ENCODE peak calls at places on chromosomes 12 and 14, in seven cellular contexts. One of them, this sample, is unnamed.

GRCh38 chr14:68479247-68479646 is 313.6 kb downstream of the ZFP36L1 start:
- DNase-seq in NCI-H1092: no peak
- DNase-seq in GM03348: no peak
- DNase-seq in pons: no peak
- DNase-seq in pancreas: no peak
- DNase-seq in foreskin fibroblast: no peak
- DNase-seq in stimulated activated CD4-positive, alpha-beta T cell treated with anti-CD3 and anti-CD28 coated beads, Interleukin-15, amount 100 ng/mL, for 24 hours: no peak
- DNase-seq in this sample: no peak

GRCh38 chr14:85093631-85094330 is 436.2 kb upstream of the FLRT2 start:
- DNase-seq in GM03348: peak
- DNase-seq in pancreas: no peak
- DNase-seq in foreskin fibroblast: peak
- DNase-seq in pons: no peak
- DNase-seq in NCI-H1092: no peak
- DNase-seq in stimulated activated CD4-positive, alpha-beta T cell treated with anti-CD3 and anti-CD28 coated beads, Interleukin-15, amount 100 ng/mL, for 24 hours: no peak
- DNase-seq in this sample: peak

GRCh38 chr12:93243689-93244513 is 133.8 kb upstream of the NUDT4 start:
- DNase-seq in pons: peak
- DNase-seq in GM03348: peak
- DNase-seq in pancreas: no peak
- DNase-seq in foreskin fibroblast: peak
- DNase-seq in NCI-H1092: no peak
- DNase-seq in stimulated activated CD4-positive, alpha-beta T cell treated with anti-CD3 and anti-CD28 coated beads, Interleukin-15, amount 100 ng/mL, for 24 hours: no peak
- DNase-seq in this sample: peak

GRCh38 chr12:64585085-64585484 is 25.2 kb upstream of the RASSF3 start:
- DNase-seq in foreskin fibroblast: peak
- DNase-seq in NCI-H1092: no peak
- DNase-seq in GM03348: no peak
- DNase-seq in stimulated activated CD4-positive, alpha-beta T cell treated with anti-CD3 and anti-CD28 coated beads, Interleukin-15, amount 100 ng/mL, for 24 hours: no peak
- DNase-seq in pons: no peak
- DNase-seq in pancreas: no peak
- DNase-seq in this sample: no peak

GRCh38 chr12:123995023-123995422 is 22.0 kb downstream of the ZNF664 start:
- DNase-seq in pons: no peak
- DNase-seq in foreskin fibroblast: peak
- DNase-seq in GM03348: peak
- DNase-seq in stimulated activated CD4-positive, alpha-beta T cell treated with anti-CD3 and anti-CD28 coated beads, Interleukin-15, amount 100 ng/mL, for 24 hours: no peak
- DNase-seq in NCI-H1092: no peak
- DNase-seq in pancreas: no peak
- DNase-seq in this sample: peak

GRCh38 chr14:34043627-34044372 is 92.9 kb upstream of the EGLN3 start:
- DNase-seq in foreskin fibroblast: no peak
- DNase-seq in NCI-H1092: no peak
- DNase-seq in GM03348: no peak
- DNase-seq in stimulated activated CD4-positive, alpha-beta T cell treated with anti-CD3 and anti-CD28 coated beads, Interleukin-15, amount 100 ng/mL, for 24 hours: peak
- DNase-seq in pons: no peak
- DNase-seq in pancreas: no peak
- DNase-seq in this sample: no peak

GRCh38 chr12:78101946-78102635 is 271.4 kb downstream of the NAV3 start:
- DNase-seq in foreskin fibroblast: no peak
- DNase-seq in NCI-H1092: no peak
- DNase-seq in pancreas: no peak
- DNase-seq in GM03348: no peak
- DNase-seq in pons: no peak
- DNase-seq in stimulated activated CD4-positive, alpha-beta T cell treated with anti-CD3 and anti-CD28 coated beads, Interleukin-15, amount 100 ng/mL, for 24 hours: no peak
- DNase-seq in this sample: no peak

GRCh38 chr12:47419500-47419899 is 286.3 kb downstream of the RPAP3 start:
- DNase-seq in foreskin fibroblast: peak
- DNase-seq in GM03348: peak
- DNase-seq in pancreas: no peak
- DNase-seq in stimulated activated CD4-positive, alpha-beta T cell treated with anti-CD3 and anti-CD28 coated beads, Interleukin-15, amount 100 ng/mL, for 24 hours: no peak
- DNase-seq in pons: no peak
- DNase-seq in NCI-H1092: no peak
- DNase-seq in this sample: peak

GRCh38 chr14:24693353-24693737 is 59.4 kb upstream of the GZMB start:
- DNase-seq in stimulated activated CD4-positive, alpha-beta T cell treated with anti-CD3 and anti-CD28 coated beads, Interleukin-15, amount 100 ng/mL, for 24 hours: no peak
- DNase-seq in pancreas: no peak
- DNase-seq in GM03348: no peak
- DNase-seq in foreskin fibroblast: no peak
- DNase-seq in NCI-H1092: no peak
- DNase-seq in pons: no peak
- DNase-seq in this sample: no peak

GRCh38 chr12:10167588-10167987 is 4.3 kb downstream of the OLR1 start:
- DNase-seq in stimulated activated CD4-positive, alpha-beta T cell treated with anti-CD3 and anti-CD28 coated beads, Interleukin-15, amount 100 ng/mL, for 24 hours: no peak
- DNase-seq in NCI-H1092: no peak
- DNase-seq in foreskin fibroblast: no peak
- DNase-seq in pons: peak
- DNase-seq in pancreas: no peak
- DNase-seq in GM03348: no peak
- DNase-seq in this sample: no peak

GRCh38 chr12:52585001-52585400 is 11.4 kb upstream of the KRT74 start:
- DNase-seq in GM03348: no peak
- DNase-seq in pancreas: no peak
- DNase-seq in pons: no peak
- DNase-seq in foreskin fibroblast: no peak
- DNase-seq in NCI-H1092: no peak
- DNase-seq in stimulated activated CD4-positive, alpha-beta T cell treated with anti-CD3 and anti-CD28 coated beads, Interleukin-15, amount 100 ng/mL, for 24 hours: no peak
- DNase-seq in this sample: no peak

GRCh38 chr12:98579347-98579746 is 14.1 kb upstream of the SLC25A3 start:
- DNase-seq in pons: no peak
- DNase-seq in NCI-H1092: no peak
- DNase-seq in pancreas: no peak
- DNase-seq in foreskin fibroblast: no peak
- DNase-seq in GM03348: no peak
- DNase-seq in stimulated activated CD4-positive, alpha-beta T cell treated with anti-CD3 and anti-CD28 coated beads, Interleukin-15, amount 100 ng/mL, for 24 hours: no peak
- DNase-seq in this sample: no peak

GRCh38 chr14:58026967-58027366 is 125.0 kb downstream of the ARMH4 start:
- DNase-seq in pons: no peak
- DNase-seq in stimulated activated CD4-positive, alpha-beta T cell treated with anti-CD3 and anti-CD28 coated beads, Interleukin-15, amount 100 ng/mL, for 24 hours: no peak
- DNase-seq in pancreas: no peak
- DNase-seq in GM03348: no peak
- DNase-seq in NCI-H1092: no peak
- DNase-seq in foreskin fibroblast: no peak
- DNase-seq in this sample: no peak

GRCh38 chr12:98416845-98417244 is 98.5 kb upstream of the TMPO start:
- DNase-seq in stimulated activated CD4-positive, alpha-beta T cell treated with anti-CD3 and anti-CD28 coated beads, Interleukin-15, amount 100 ng/mL, for 24 hours: no peak
- DNase-seq in NCI-H1092: no peak
- DNase-seq in foreskin fibroblast: peak
- DNase-seq in pancreas: no peak
- DNase-seq in GM03348: peak
- DNase-seq in pons: no peak
- DNase-seq in this sample: peak

GRCh38 chr14:94345344-94346072 is 22.4 kb upstream of the SERPINA6 start:
- DNase-seq in GM03348: peak
- DNase-seq in stimulated activated CD4-positive, alpha-beta T cell treated with anti-CD3 and anti-CD28 coated beads, Interleukin-15, amount 100 ng/mL, for 24 hours: no peak
- DNase-seq in foreskin fibroblast: peak
- DNase-seq in pons: no peak
- DNase-seq in NCI-H1092: no peak
- DNase-seq in pancreas: no peak
- DNase-seq in this sample: peak

GRCh38 chr14:70245026-70245425 is 56.3 kb upstream of the SLC8A3 start:
- DNase-seq in GM03348: no peak
- DNase-seq in foreskin fibroblast: no peak
- DNase-seq in pons: no peak
- DNase-seq in pancreas: no peak
- DNase-seq in stimulated activated CD4-positive, alpha-beta T cell treated with anti-CD3 and anti-CD28 coated beads, Interleukin-15, amount 100 ng/mL, for 24 hours: no peak
- DNase-seq in NCI-H1092: no peak
- DNase-seq in this sample: no peak

GRCh38 chr12:2722806-2723205 is 72.0 kb upstream of the FKBP4 start:
- DNase-seq in foreskin fibroblast: no peak
- DNase-seq in NCI-H1092: no peak
- DNase-seq in stimulated activated CD4-positive, alpha-beta T cell treated with anti-CD3 and anti-CD28 coated beads, Interleukin-15, amount 100 ng/mL, for 24 hours: no peak
- DNase-seq in GM03348: no peak
- DNase-seq in pancreas: peak
- DNase-seq in pons: no peak
- DNase-seq in this sample: no peak

GRCh38 chr12:47837190-47838171 is 17.8 kb upstream of the HDAC7 start:
- DNase-seq in NCI-H1092: peak
- DNase-seq in stimulated activated CD4-positive, alpha-beta T cell treated with anti-CD3 and anti-CD28 coated beads, Interleukin-15, amount 100 ng/mL, for 24 hours: peak
- DNase-seq in pancreas: peak
- DNase-seq in pons: peak
- DNase-seq in GM03348: peak
- DNase-seq in foreskin fibroblast: peak
- DNase-seq in this sample: peak

GRCh38 chr12:54416908-54417603 is 2.0 kb downstream of the ITGA5 start:
- DNase-seq in stimulated activated CD4-positive, alpha-beta T cell treated with anti-CD3 and anti-CD28 coated beads, Interleukin-15, amount 100 ng/mL, for 24 hours: no peak
- DNase-seq in NCI-H1092: no peak
- DNase-seq in foreskin fibroblast: peak
- DNase-seq in pancreas: no peak
- DNase-seq in GM03348: no peak
- DNase-seq in pons: no peak
- DNase-seq in this sample: no peak

GRCh38 chr14:90554341-90554740 is 157.5 kb downstream of the CALM1 start:
- DNase-seq in stimulated activated CD4-positive, alpha-beta T cell treated with anti-CD3 and anti-CD28 coated beads, Interleukin-15, amount 100 ng/mL, for 24 hours: no peak
- DNase-seq in pancreas: no peak
- DNase-seq in pons: peak
- DNase-seq in GM03348: no peak
- DNase-seq in NCI-H1092: peak
- DNase-seq in foreskin fibroblast: no peak
- DNase-seq in this sample: no peak

GRCh38 chr12:90839340-90839739 is 115.6 kb downstream of the CCER1 start:
- DNase-seq in NCI-H1092: no peak
- DNase-seq in stimulated activated CD4-positive, alpha-beta T cell treated with anti-CD3 and anti-CD28 coated beads, Interleukin-15, amount 100 ng/mL, for 24 hours: no peak
- DNase-seq in pancreas: no peak
- DNase-seq in pons: no peak
- DNase-seq in foreskin fibroblast: peak
- DNase-seq in GM03348: no peak
- DNase-seq in this sample: peak

GRCh38 chr14:35747379-35747778 is 61.7 kb downstream of the RALGAPA1 start:
- DNase-seq in stimulated activated CD4-positive, alpha-beta T cell treated with anti-CD3 and anti-CD28 coated beads, Interleukin-15, amount 100 ng/mL, for 24 hours: no peak
- DNase-seq in pancreas: no peak
- DNase-seq in foreskin fibroblast: no peak
- DNase-seq in GM03348: no peak
- DNase-seq in NCI-H1092: no peak
- DNase-seq in pons: no peak
- DNase-seq in this sample: no peak

GRCh38 chr12:109732321-109733305 is 19.0 kb downstream of the FAM222A start:
- DNase-seq in NCI-H1092: no peak
- DNase-seq in GM03348: no peak
- DNase-seq in foreskin fibroblast: no peak
- DNase-seq in stimulated activated CD4-positive, alpha-beta T cell treated with anti-CD3 and anti-CD28 coated beads, Interleukin-15, amount 100 ng/mL, for 24 hours: no peak
- DNase-seq in pancreas: peak
- DNase-seq in pons: no peak
- DNase-seq in this sample: no peak

GRCh38 chr12:27965411-27965810 is 7.1 kb downstream of the PTHLH start:
- DNase-seq in GM03348: peak
- DNase-seq in pancreas: no peak
- DNase-seq in pons: no peak
- DNase-seq in foreskin fibroblast: peak
- DNase-seq in stimulated activated CD4-positive, alpha-beta T cell treated with anti-CD3 and anti-CD28 coated beads, Interleukin-15, amount 100 ng/mL, for 24 hours: no peak
- DNase-seq in NCI-H1092: no peak
- DNase-seq in this sample: no peak

GRCh38 chr14:90193925-90194324 is 62.4 kb upstream of the PSMC1 start:
- DNase-seq in foreskin fibroblast: no peak
- DNase-seq in pons: no peak
- DNase-seq in pancreas: no peak
- DNase-seq in GM03348: no peak
- DNase-seq in stimulated activated CD4-positive, alpha-beta T cell treated with anti-CD3 and anti-CD28 coated beads, Interleukin-15, amount 100 ng/mL, for 24 hours: peak
- DNase-seq in NCI-H1092: no peak
- DNase-seq in this sample: no peak

GRCh38 chr14:75989134-75989533 is 3.6 kb downstream of the IFT43 start:
- DNase-seq in stimulated activated CD4-positive, alpha-beta T cell treated with anti-CD3 and anti-CD28 coated beads, Interleukin-15, amount 100 ng/mL, for 24 hours: no peak
- DNase-seq in NCI-H1092: no peak
- DNase-seq in GM03348: peak
- DNase-seq in pons: no peak
- DNase-seq in foreskin fibroblast: no peak
- DNase-seq in pancreas: no peak
- DNase-seq in this sample: peak

GRCh38 chr14:92719890-92720323 is 28.5 kb downstream of the LGMN start:
- DNase-seq in pancreas: no peak
- DNase-seq in foreskin fibroblast: peak
- DNase-seq in GM03348: peak
- DNase-seq in stimulated activated CD4-positive, alpha-beta T cell treated with anti-CD3 and anti-CD28 coated beads, Interleukin-15, amount 100 ng/mL, for 24 hours: no peak
- DNase-seq in pons: no peak
- DNase-seq in NCI-H1092: no peak
- DNase-seq in this sample: no peak

GRCh38 chr12:75489613-75490210 is 9.2 kb downstream of the GLIPR1 start:
- DNase-seq in NCI-H1092: no peak
- DNase-seq in pancreas: no peak
- DNase-seq in foreskin fibroblast: peak
- DNase-seq in GM03348: no peak
- DNase-seq in pons: no peak
- DNase-seq in stimulated activated CD4-positive, alpha-beta T cell treated with anti-CD3 and anti-CD28 coated beads, Interleukin-15, amount 100 ng/mL, for 24 hours: peak
- DNase-seq in this sample: no peak

GRCh38 chr14:68306934-68307758 is 485.7 kb downstream of the ZFP36L1 start:
- DNase-seq in stimulated activated CD4-positive, alpha-beta T cell treated with anti-CD3 and anti-CD28 coated beads, Interleukin-15, amount 100 ng/mL, for 24 hours: no peak
- DNase-seq in GM03348: no peak
- DNase-seq in pons: no peak
- DNase-seq in pancreas: peak
- DNase-seq in foreskin fibroblast: peak
- DNase-seq in NCI-H1092: peak
- DNase-seq in this sample: peak

GRCh38 chr12:87812030-87812429 is 217.2 kb downstream of the C12orf50 start:
- DNase-seq in pancreas: no peak
- DNase-seq in pons: no peak
- DNase-seq in GM03348: no peak
- DNase-seq in NCI-H1092: no peak
- DNase-seq in foreskin fibroblast: peak
- DNase-seq in stimulated activated CD4-positive, alpha-beta T cell treated with anti-CD3 and anti-CD28 coated beads, Interleukin-15, amount 100 ng/mL, for 24 hours: no peak
- DNase-seq in this sample: no peak